ENCODE peak calls at places on chromosomes 7 and 10, in nine cellular contexts. C is bronchial epithelial cell, F is progenitor cell of endocrine pancreas, I is NCI-H774, O is MM.1S, V is tibial nerve, Z is AG04450, U is spleen, M is NCI-H69. A is an unnamed sample.

GRCh38 chr10:102781089-102781920 is 37.6 kb downstream of the WBP1L start:
- DNase-seq in C (no peak), F (no peak), I (no peak), O (peak; percentile 92), V (no peak), Z (no peak), U (no peak), M (no peak), A (no peak)

GRCh38 chr10:22321831-22322662 is 1.1 kb downstream of the BMI1 start:
- DNase-seq in C (no peak), F (no peak), I (no peak), O (no peak), V (no peak), Z (no peak), U (peak; percentile 86), M (peak; percentile 39), A (no peak)

GRCh38 chr7:117791877-117792780 is 81.1 kb downstream of the CTTNBP2 start:
- DNase-seq in C (no peak), F (no peak), I (no peak), O (no peak), V (no peak), Z (no peak), U (no peak), M (no peak), A (no peak)

GRCh38 chr7:99579956-99580777 is 17.9 kb upstream of the TMEM225B start:
- DNase-seq in C (peak; percentile 13), F (peak; percentile 72), I (no peak), O (peak; percentile 67), V (no peak), Z (no peak), U (peak; percentile 82), M (peak; percentile 82), A (no peak)

GRCh38 chr10:21497177-21497807 is 28.2 kb downstream of the SKIDA1 start:
- DNase-seq in C (peak; percentile 73), F (peak; percentile 72), I (peak; percentile 90), O (peak; percentile 30), V (peak; percentile 80), Z (no peak), U (peak; percentile 90), M (peak; percentile 95), A (peak; percentile 73)

GRCh38 chr7:65379318-65379717 is 5.7 kb downstream of the ZNF92 start:
- DNase-seq in C (peak; percentile 5), F (no peak), I (no peak), O (no peak), V (no peak), Z (no peak), U (no peak), M (no peak), A (no peak)

GRCh38 chr7:55074008-55074499 is 55.2 kb downstream of the EGFR start:
- DNase-seq in C (peak; percentile 95), F (no peak), I (no peak), O (peak; percentile 89), V (no peak), Z (no peak), U (no peak), M (peak; percentile 81), A (peak; percentile 50)

GRCh38 chr7:13359656-13360055 is 629.8 kb downstream of the ETV1 start:
- DNase-seq in C (no peak), F (no peak), I (no peak), O (no peak), V (no peak), Z (no peak), U (no peak), M (no peak), A (no peak)

GRCh38 chr10:103661198-103661950 is 167.9 kb downstream of the NEURL1 start:
- DNase-seq in C (no peak), F (no peak), I (peak; percentile 51), O (no peak), V (peak; percentile 88), Z (peak; percentile 88), U (peak; percentile 87), M (peak; percentile 89), A (peak; percentile 62)

GRCh38 chr7:139798892-139799291 is 21.1 kb upstream of the HIPK2 start:
- DNase-seq in C (no peak), F (no peak), I (no peak), O (peak; percentile 41), V (no peak), Z (no peak), U (no peak), M (peak; percentile 7), A (no peak)

A was measured in NCI-H2029.